ENCODE peak calls at places on chromosomes 2 and 18, in ten cellular contexts. T is psoas muscle; G is neuronal stem cell; Y is right atrium auricular region; X is mammary epithelial cell; W is left ventricle myocardium inferior; D is upper lobe of left lung; L is CD8-positive, alpha-beta memory T cell; B is transverse colon; J is sigmoid colon. F is an unnamed sample. For H3K4me1, the result is how much of the 10 kb centered on the place peaks cover.

GRCh38 chr2:127629637-127630036 is 16.3 kb upstream of the GPR17 start:
- DNase-seq in T (peak), G (no peak), Y (no peak), X (no peak), W (peak), D (peak), L (no peak), B (no peak), J (no peak), F (no peak)

GRCh38 chr18:13067124-13067523 is 76.0 kb downstream of the CEP192 start:
- DNase-seq in T (no peak), G (no peak), Y (no peak), X (no peak), W (no peak), D (no peak), L (no peak), B (no peak), J (no peak), F (no peak)

GRCh38 chr2:178345951-178346350 is 105.0 kb downstream of the PRKRA start:
- DNase-seq in T (no peak), G (no peak), Y (no peak), X (no peak), W (no peak), D (no peak), L (no peak), B (no peak), J (no peak), F (no peak)

GRCh38 chr18:35577045-35577848 is 4.3 kb upstream of the GALNT1 start:
- DNase-seq in T (no peak), G (no peak), Y (no peak), X (peak), W (no peak), D (no peak), L (no peak), B (no peak), J (no peak), F (no peak)

GRCh38 chr2:37698931-37699481 is 27.6 kb upstream of the CDC42EP3 start:
- DNase-seq in T (no peak), G (no peak), Y (no peak), X (peak), W (no peak), D (no peak), L (no peak), B (no peak), J (no peak), F (no peak)

GRCh38 chr2:162221064-162221463 is 22.2 kb downstream of the FAP start:
- DNase-seq in T (peak), G (peak), Y (peak), X (peak), W (peak), D (peak), L (peak), B (peak), J (peak), F (peak)

GRCh38 chr18:34710430-34711386 is 610 bp downstream of the DTNA start:
- DNase-seq in T (no peak), G (no peak), Y (no peak), X (no peak), W (no peak), D (no peak), L (no peak), B (no peak), J (no peak), F (peak)

GRCh38 chr18:70322928-70323327 is 34.1 kb downstream of the SOCS6 start:
- DNase-seq in T (no peak), G (no peak), Y (no peak), X (peak), W (no peak), D (no peak), L (no peak), B (no peak), J (no peak), F (no peak)

DNA sequence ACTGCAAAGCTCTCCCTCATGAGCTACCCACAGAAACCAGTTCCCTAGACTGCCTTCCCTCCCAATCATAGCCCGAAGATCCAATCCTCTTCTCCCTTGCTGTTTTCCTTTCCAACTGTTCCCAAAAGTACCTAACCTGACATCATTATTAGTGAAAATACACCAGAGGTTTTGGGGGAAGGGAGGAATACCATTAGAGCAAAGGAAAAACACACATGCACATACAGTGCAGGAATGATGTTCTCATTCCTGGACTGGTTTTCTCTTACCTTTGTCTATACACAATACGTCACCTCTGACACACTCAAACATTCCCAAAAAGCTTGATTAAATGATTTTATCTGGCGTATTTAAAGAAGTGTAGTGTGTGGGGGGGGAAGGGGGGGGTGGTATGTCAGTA is 46.2 kb downstream of the IKZF2 start:
- DNase-seq in T (no peak), G (no peak), Y (no peak), X (no peak), W (no peak), D (no peak), L (no peak), B (no peak), J (no peak), F (no peak)
- H3K4me1 ChIP-seq in T (half or more), G (under half), Y (under half), X (under half), W (under half), D (under half), L (under half), B (under half), J (under half), F (under half)

DNA sequence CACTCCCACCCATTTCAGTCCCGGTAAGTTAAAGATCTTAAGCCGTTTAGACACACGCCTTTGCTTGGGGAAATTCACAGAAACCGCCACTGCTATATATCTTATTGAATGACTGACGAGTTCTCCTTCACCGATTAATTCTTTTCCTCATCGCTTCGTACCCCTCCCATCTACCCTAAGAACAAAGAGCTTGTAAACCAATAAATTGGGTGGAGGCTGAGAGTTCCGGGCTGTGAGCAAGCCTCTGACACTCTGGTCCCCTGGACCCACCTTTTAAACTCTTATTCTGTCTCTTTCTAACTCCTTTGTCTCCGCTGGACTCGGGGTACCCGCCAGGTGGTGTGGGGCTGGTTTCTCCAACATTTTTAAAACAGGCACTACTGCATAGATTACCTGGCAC is 30.6 kb downstream of the TMEM131 start:
- DNase-seq in T (no peak), G (no peak), Y (no peak), X (no peak), W (no peak), D (no peak), L (no peak), B (peak), J (no peak), F (no peak)
- H3K4me1 ChIP-seq in T (half or more), G (under half), Y (under half), X (under half), W (half or more), D (under half), L (under half), B (under half), J (under half), F (under half)

DNA sequence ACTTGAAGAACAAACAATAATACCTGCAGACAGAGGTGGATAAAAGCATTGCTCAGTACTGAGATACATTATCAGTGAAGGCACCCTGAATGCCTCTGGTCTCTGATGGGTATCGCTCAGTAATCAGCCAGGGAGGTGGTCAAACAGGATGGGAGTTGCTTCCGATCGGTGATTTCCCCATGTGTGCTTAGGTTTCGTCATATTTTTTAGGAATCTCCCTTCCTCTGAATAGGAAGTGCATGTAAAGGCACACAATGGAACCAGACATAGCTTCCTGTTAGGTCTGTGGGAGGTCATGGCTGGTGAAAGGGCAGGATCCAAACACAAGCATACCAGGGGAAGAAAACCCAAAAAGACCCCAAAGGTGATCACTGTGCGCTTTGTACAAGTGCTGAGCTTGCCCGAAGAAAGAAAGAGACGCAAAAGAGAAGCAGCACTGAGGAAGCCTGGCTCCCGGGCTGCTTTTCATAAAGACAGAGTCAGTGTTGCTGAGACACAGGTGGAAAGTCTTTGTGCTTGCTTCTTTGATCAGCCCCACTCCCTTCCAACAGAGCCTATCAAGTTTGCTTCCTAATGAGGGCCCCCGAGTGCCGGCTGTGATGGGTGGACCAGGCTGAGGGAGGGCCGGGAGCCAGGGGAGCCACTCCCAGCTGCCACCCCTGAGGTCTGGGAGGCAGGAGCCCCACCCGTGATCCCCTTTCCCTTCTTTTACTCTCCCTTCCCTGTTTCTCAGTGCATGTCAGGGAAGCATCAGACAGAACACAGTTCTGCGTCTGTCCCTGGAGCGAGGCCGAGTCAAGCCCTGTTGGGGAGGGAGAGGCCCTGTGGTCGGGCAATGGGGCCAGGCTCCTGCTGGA is 138.2 kb downstream of the SH3RF3 start:
- DNase-seq in T (no peak), G (peak), Y (no peak), X (no peak), W (no peak), D (no peak), L (no peak), B (no peak), J (peak), F (no peak)
- H3K4me1 ChIP-seq in T (under half), G (under half), Y (under half), X (under half), W (half or more), D (under half), L (under half), B (under half), J (under half), F (under half)

DNA sequence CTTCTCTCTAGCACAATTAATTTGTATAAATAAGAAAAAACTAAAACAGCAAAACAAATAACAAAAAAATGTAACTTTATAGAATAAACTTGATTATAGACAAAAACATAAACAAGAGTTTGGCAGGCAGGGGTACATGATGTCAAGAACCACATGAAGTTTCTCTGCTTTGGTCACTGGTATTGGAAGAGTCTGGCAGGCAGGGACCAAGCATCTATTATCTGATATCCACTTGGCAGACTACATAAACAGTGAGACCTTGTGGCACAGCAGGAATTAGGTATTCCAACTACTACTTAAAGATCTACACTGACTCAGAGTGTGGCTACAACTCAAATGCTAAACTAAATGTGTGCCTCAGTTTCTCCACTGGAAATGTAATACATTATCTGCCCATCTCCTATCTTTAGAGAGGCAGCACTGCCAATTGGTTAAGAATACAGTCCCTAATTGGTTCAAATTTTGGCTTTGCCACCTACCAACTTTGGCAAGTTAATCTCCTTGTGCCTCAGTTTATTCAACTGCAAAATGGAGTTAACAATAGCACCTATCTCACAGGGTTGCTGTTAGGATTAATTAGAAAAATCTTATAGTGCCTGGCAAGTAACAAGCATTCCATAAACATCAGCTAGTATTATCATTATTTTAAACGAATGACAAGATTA is 2.7 kb downstream of the MAP4K3 start:
- DNase-seq in T (no peak), G (no peak), Y (no peak), X (no peak), W (no peak), D (no peak), L (no peak), B (no peak), J (no peak), F (no peak)
- H3K4me1 ChIP-seq in T (half or more), G (under half), Y (half or more), X (under half), W (half or more), D (half or more), L (under half), B (under half), J (under half), F (half or more)